ENCODE peak calls at places on chromosomes 3 and 15, in nine cellular contexts. One of them, this sample, is unnamed.

GRCh38 chr3:149480326-149481017 is 6.0 kb downstream of the TM4SF4 start:
- DNase-seq in AG04450: peak
- DNase-seq in GM12865: peak
- DNase-seq in CD8-positive, alpha-beta T cell: no peak
- DNase-seq in ovary: peak
- DNase-seq in colonic mucosa: peak
- DNase-seq in adipocyte: peak
- DNase-seq in fibroblast of villous mesenchyme: peak
- DNase-seq in left ventricle myocardium inferior: peak
- DNase-seq in this sample: peak

GRCh38 chr3:38150780-38151528 is 12.5 kb downstream of the MYD88 start:
- DNase-seq in GM12865: no peak
- DNase-seq in fibroblast of villous mesenchyme: no peak
- DNase-seq in left ventricle myocardium inferior: no peak
- DNase-seq in AG04450: no peak
- DNase-seq in ovary: no peak
- DNase-seq in CD8-positive, alpha-beta T cell: no peak
- DNase-seq in adipocyte: no peak
- DNase-seq in colonic mucosa: no peak
- DNase-seq in this sample: no peak

GRCh38 chr3:48897401-48898376 is 993 bp downstream of the SLC25A20 start:
- DNase-seq in CD8-positive, alpha-beta T cell: no peak
- DNase-seq in GM12865: peak
- DNase-seq in left ventricle myocardium inferior: no peak
- DNase-seq in colonic mucosa: peak
- DNase-seq in adipocyte: peak
- DNase-seq in fibroblast of villous mesenchyme: peak
- DNase-seq in ovary: no peak
- DNase-seq in AG04450: no peak
- DNase-seq in this sample: peak

GRCh38 chr3:136149569-136150136 is 46.5 kb downstream of the MSL2 start:
- DNase-seq in GM12865: no peak
- DNase-seq in CD8-positive, alpha-beta T cell: no peak
- DNase-seq in left ventricle myocardium inferior: no peak
- DNase-seq in colonic mucosa: no peak
- DNase-seq in AG04450: no peak
- DNase-seq in fibroblast of villous mesenchyme: peak
- DNase-seq in adipocyte: no peak
- DNase-seq in ovary: no peak
- DNase-seq in this sample: peak

GRCh38 chr15:62494144-62494543 is 329.1 kb upstream of the C2CD4B start:
- DNase-seq in fibroblast of villous mesenchyme: no peak
- DNase-seq in adipocyte: no peak
- DNase-seq in left ventricle myocardium inferior: no peak
- DNase-seq in colonic mucosa: no peak
- DNase-seq in AG04450: no peak
- DNase-seq in CD8-positive, alpha-beta T cell: no peak
- DNase-seq in ovary: no peak
- DNase-seq in GM12865: no peak
- DNase-seq in this sample: no peak

GRCh38 chr3:104359546-104359945 is 1007.2 kb upstream of the ALCAM start:
- DNase-seq in GM12865: no peak
- DNase-seq in fibroblast of villous mesenchyme: peak
- DNase-seq in adipocyte: peak
- DNase-seq in ovary: no peak
- DNase-seq in colonic mucosa: no peak
- DNase-seq in left ventricle myocardium inferior: no peak
- DNase-seq in CD8-positive, alpha-beta T cell: no peak
- DNase-seq in AG04450: peak
- DNase-seq in this sample: peak

GRCh38 chr15:31236184-31237041 is 90.2 kb upstream of the KLF13 start:
- DNase-seq in GM12865: peak
- DNase-seq in CD8-positive, alpha-beta T cell: no peak
- DNase-seq in left ventricle myocardium inferior: peak
- DNase-seq in AG04450: peak
- DNase-seq in fibroblast of villous mesenchyme: peak
- DNase-seq in adipocyte: peak
- DNase-seq in colonic mucosa: peak
- DNase-seq in ovary: peak
- DNase-seq in this sample: peak

GRCh38 chr15:61621146-61621545 is 392.0 kb upstream of the RORA start:
- DNase-seq in ovary: no peak
- DNase-seq in CD8-positive, alpha-beta T cell: no peak
- DNase-seq in adipocyte: no peak
- DNase-seq in GM12865: peak
- DNase-seq in left ventricle myocardium inferior: no peak
- DNase-seq in fibroblast of villous mesenchyme: no peak
- DNase-seq in colonic mucosa: peak
- DNase-seq in AG04450: no peak
- DNase-seq in this sample: peak

GRCh38 chr15:99421172-99421656 is 144.6 kb upstream of the MEF2A start:
- DNase-seq in fibroblast of villous mesenchyme: peak
- DNase-seq in ovary: no peak
- DNase-seq in left ventricle myocardium inferior: no peak
- DNase-seq in GM12865: no peak
- DNase-seq in colonic mucosa: peak
- DNase-seq in CD8-positive, alpha-beta T cell: peak
- DNase-seq in adipocyte: no peak
- DNase-seq in AG04450: no peak
- DNase-seq in this sample: peak

GRCh38 chr15:26970712-26971210 is at the start of gene GABRG3:
- DNase-seq in colonic mucosa: no peak
- DNase-seq in CD8-positive, alpha-beta T cell: no peak
- DNase-seq in ovary: no peak
- DNase-seq in left ventricle myocardium inferior: no peak
- DNase-seq in AG04450: no peak
- DNase-seq in adipocyte: no peak
- DNase-seq in GM12865: no peak
- DNase-seq in fibroblast of villous mesenchyme: no peak
- DNase-seq in this sample: no peak

GRCh38 chr3:143480306-143480852 is 360.8 kb downstream of the CHST2 start:
- DNase-seq in CD8-positive, alpha-beta T cell: no peak
- DNase-seq in AG04450: no peak
- DNase-seq in adipocyte: no peak
- DNase-seq in GM12865: no peak
- DNase-seq in ovary: no peak
- DNase-seq in left ventricle myocardium inferior: no peak
- DNase-seq in colonic mucosa: peak
- DNase-seq in fibroblast of villous mesenchyme: no peak
- DNase-seq in this sample: peak

GRCh38 chr3:141278196-141279073 is 46.8 kb downstream of the PXYLP1 start:
- DNase-seq in adipocyte: peak
- DNase-seq in AG04450: no peak
- DNase-seq in left ventricle myocardium inferior: no peak
- DNase-seq in fibroblast of villous mesenchyme: peak
- DNase-seq in ovary: no peak
- DNase-seq in colonic mucosa: no peak
- DNase-seq in CD8-positive, alpha-beta T cell: no peak
- DNase-seq in GM12865: no peak
- DNase-seq in this sample: peak

GRCh38 chr3:59563072-59563605 is 513.3 kb upstream of the CFAP20DC start:
- DNase-seq in ovary: no peak
- DNase-seq in fibroblast of villous mesenchyme: no peak
- DNase-seq in left ventricle myocardium inferior: no peak
- DNase-seq in adipocyte: no peak
- DNase-seq in GM12865: no peak
- DNase-seq in CD8-positive, alpha-beta T cell: no peak
- DNase-seq in colonic mucosa: no peak
- DNase-seq in AG04450: no peak
- DNase-seq in this sample: no peak

GRCh38 chr15:58447244-58448010 is 15.6 kb downstream of the LIPC start:
- DNase-seq in colonic mucosa: no peak
- DNase-seq in adipocyte: no peak
- DNase-seq in GM12865: peak
- DNase-seq in AG04450: no peak
- DNase-seq in CD8-positive, alpha-beta T cell: no peak
- DNase-seq in left ventricle myocardium inferior: no peak
- DNase-seq in ovary: no peak
- DNase-seq in fibroblast of villous mesenchyme: peak
- DNase-seq in this sample: peak

GRCh38 chr15:75032391-75032790 is 9.0 kb downstream of the PPCDC start:
- DNase-seq in left ventricle myocardium inferior: no peak
- DNase-seq in GM12865: no peak
- DNase-seq in adipocyte: no peak
- DNase-seq in ovary: no peak
- DNase-seq in fibroblast of villous mesenchyme: no peak
- DNase-seq in CD8-positive, alpha-beta T cell: no peak
- DNase-seq in colonic mucosa: no peak
- DNase-seq in AG04450: no peak
- DNase-seq in this sample: no peak

GRCh38 chr15:68498076-68498475 is 66.1 kb upstream of the ITGA11 start:
- DNase-seq in adipocyte: no peak
- DNase-seq in colonic mucosa: no peak
- DNase-seq in fibroblast of villous mesenchyme: no peak
- DNase-seq in CD8-positive, alpha-beta T cell: no peak
- DNase-seq in ovary: no peak
- DNase-seq in AG04450: no peak
- DNase-seq in left ventricle myocardium inferior: no peak
- DNase-seq in GM12865: no peak
- DNase-seq in this sample: no peak

GRCh38 chr15:32942286-32942927 is 224.6 kb downstream of the GREM1 start:
- DNase-seq in GM12865: no peak
- DNase-seq in AG04450: no peak
- DNase-seq in ovary: no peak
- DNase-seq in CD8-positive, alpha-beta T cell: no peak
- DNase-seq in adipocyte: no peak
- DNase-seq in fibroblast of villous mesenchyme: no peak
- DNase-seq in left ventricle myocardium inferior: no peak
- DNase-seq in colonic mucosa: no peak
- DNase-seq in this sample: no peak

GRCh38 chr3:6251612-6252011 is 609.3 kb upstream of the GRM7 start:
- DNase-seq in AG04450: no peak
- DNase-seq in CD8-positive, alpha-beta T cell: no peak
- DNase-seq in fibroblast of villous mesenchyme: no peak
- DNase-seq in ovary: no peak
- DNase-seq in adipocyte: no peak
- DNase-seq in colonic mucosa: no peak
- DNase-seq in GM12865: no peak
- DNase-seq in left ventricle myocardium inferior: no peak
- DNase-seq in this sample: no peak

GRCh38 chr3:2029559-2029958 is 69.1 kb upstream of the CNTN4 start:
- DNase-seq in CD8-positive, alpha-beta T cell: no peak
- DNase-seq in ovary: no peak
- DNase-seq in colonic mucosa: no peak
- DNase-seq in GM12865: no peak
- DNase-seq in AG04450: no peak
- DNase-seq in adipocyte: no peak
- DNase-seq in left ventricle myocardium inferior: no peak
- DNase-seq in fibroblast of villous mesenchyme: no peak
- DNase-seq in this sample: no peak

GRCh38 chr3:189099031-189099471 is 72.7 kb upstream of the TPRG1 start:
- DNase-seq in fibroblast of villous mesenchyme: peak
- DNase-seq in AG04450: no peak
- DNase-seq in CD8-positive, alpha-beta T cell: no peak
- DNase-seq in left ventricle myocardium inferior: peak
- DNase-seq in ovary: peak
- DNase-seq in colonic mucosa: peak
- DNase-seq in adipocyte: no peak
- DNase-seq in GM12865: no peak
- DNase-seq in this sample: no peak

GRCh38 chr3:88117683-88118082 is 32.1 kb upstream of the C3orf38 start:
- DNase-seq in AG04450: no peak
- DNase-seq in CD8-positive, alpha-beta T cell: no peak
- DNase-seq in adipocyte: peak
- DNase-seq in colonic mucosa: no peak
- DNase-seq in left ventricle myocardium inferior: no peak
- DNase-seq in GM12865: no peak
- DNase-seq in ovary: no peak
- DNase-seq in fibroblast of villous mesenchyme: peak
- DNase-seq in this sample: no peak

DNA sequence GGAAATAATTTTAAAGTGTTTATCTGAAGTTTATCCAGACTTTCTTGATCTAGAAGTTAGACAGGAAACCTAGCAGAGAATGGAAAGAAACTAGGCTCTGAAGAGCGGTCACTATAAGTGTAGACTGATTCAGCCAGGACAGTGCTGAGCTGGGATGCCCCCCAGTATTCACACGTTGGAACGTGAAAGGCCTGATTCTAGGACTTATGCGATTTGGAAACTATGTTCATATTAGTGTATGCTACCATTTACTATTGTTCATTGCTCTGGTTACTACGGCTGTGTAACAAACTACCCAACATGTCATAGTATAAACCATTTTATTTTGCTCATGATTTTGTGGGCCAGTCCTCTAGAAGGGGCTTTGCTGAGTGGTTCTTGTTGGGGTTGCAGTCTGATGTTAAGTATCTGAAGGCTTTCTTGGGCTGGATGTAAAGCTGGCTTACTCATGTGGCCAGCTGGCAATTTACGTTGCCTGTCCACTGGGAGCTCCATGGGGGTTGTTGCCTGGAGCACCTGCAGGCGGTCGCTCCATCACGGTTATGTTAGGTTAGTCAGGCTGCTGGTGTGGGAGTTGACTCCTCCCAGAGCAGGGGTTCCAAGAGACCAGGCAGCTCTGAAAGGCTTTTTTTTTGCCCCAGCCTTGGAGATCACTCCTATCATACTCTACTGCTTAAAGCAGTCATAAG is 97.9 kb downstream of the NR1D2 start:
- DNase-seq in CD8-positive, alpha-beta T cell: no peak
- DNase-seq in ovary: no peak
- DNase-seq in fibroblast of villous mesenchyme: no peak
- DNase-seq in left ventricle myocardium inferior: no peak
- DNase-seq in adipocyte: no peak
- DNase-seq in colonic mucosa: no peak
- DNase-seq in AG04450: no peak
- DNase-seq in GM12865: no peak
- DNase-seq in this sample: no peak
- H3K4me3 ChIP-seq in CD8-positive, alpha-beta T cell: no peak
- H3K4me3 ChIP-seq in ovary: peak
- H3K4me3 ChIP-seq in fibroblast of villous mesenchyme: no peak
- H3K4me3 ChIP-seq in left ventricle myocardium inferior: peak
- H3K4me3 ChIP-seq in adipocyte: peak
- H3K4me3 ChIP-seq in colonic mucosa: no peak
- H3K4me3 ChIP-seq in AG04450: no peak
- H3K4me3 ChIP-seq in GM12865: no peak
- H3K4me3 ChIP-seq in this sample: no peak

GRCh38 chr3:170359178-170359704 is 1.7 kb downstream of the SKIL start:
- DNase-seq in AG04450: no peak
- DNase-seq in GM12865: no peak
- DNase-seq in CD8-positive, alpha-beta T cell: no peak
- DNase-seq in ovary: no peak
- DNase-seq in colonic mucosa: no peak
- DNase-seq in adipocyte: peak
- DNase-seq in left ventricle myocardium inferior: no peak
- DNase-seq in fibroblast of villous mesenchyme: no peak
- DNase-seq in this sample: peak
- H3K4me3 ChIP-seq in AG04450: peak
- H3K4me3 ChIP-seq in GM12865: peak
- H3K4me3 ChIP-seq in CD8-positive, alpha-beta T cell: no peak
- H3K4me3 ChIP-seq in ovary: peak
- H3K4me3 ChIP-seq in colonic mucosa: peak
- H3K4me3 ChIP-seq in adipocyte: peak
- H3K4me3 ChIP-seq in left ventricle myocardium inferior: peak
- H3K4me3 ChIP-seq in fibroblast of villous mesenchyme: peak
- H3K4me3 ChIP-seq in this sample: peak

GRCh38 chr15:47932829-47933696 is 187.7 kb upstream of the SLC24A5 start:
- DNase-seq in adipocyte: no peak
- DNase-seq in CD8-positive, alpha-beta T cell: no peak
- DNase-seq in GM12865: no peak
- DNase-seq in ovary: no peak
- DNase-seq in colonic mucosa: no peak
- DNase-seq in fibroblast of villous mesenchyme: peak
- DNase-seq in left ventricle myocardium inferior: no peak
- DNase-seq in AG04450: no peak
- DNase-seq in this sample: no peak
- H3K4me3 ChIP-seq in adipocyte: no peak
- H3K4me3 ChIP-seq in CD8-positive, alpha-beta T cell: no peak
- H3K4me3 ChIP-seq in GM12865: no peak
- H3K4me3 ChIP-seq in ovary: no peak
- H3K4me3 ChIP-seq in colonic mucosa: no peak
- H3K4me3 ChIP-seq in fibroblast of villous mesenchyme: no peak
- H3K4me3 ChIP-seq in left ventricle myocardium inferior: no peak
- H3K4me3 ChIP-seq in AG04450: no peak
- H3K4me3 ChIP-seq in this sample: no peak

GRCh38 chr15:94286581-94286980 is 55.2 kb downstream of the MCTP2 start:
- DNase-seq in colonic mucosa: no peak
- DNase-seq in ovary: no peak
- DNase-seq in AG04450: no peak
- DNase-seq in CD8-positive, alpha-beta T cell: no peak
- DNase-seq in left ventricle myocardium inferior: no peak
- DNase-seq in GM12865: no peak
- DNase-seq in adipocyte: no peak
- DNase-seq in fibroblast of villous mesenchyme: no peak
- DNase-seq in this sample: no peak
- H3K4me3 ChIP-seq in colonic mucosa: no peak
- H3K4me3 ChIP-seq in ovary: no peak
- H3K4me3 ChIP-seq in AG04450: no peak
- H3K4me3 ChIP-seq in CD8-positive, alpha-beta T cell: no peak
- H3K4me3 ChIP-seq in left ventricle myocardium inferior: no peak
- H3K4me3 ChIP-seq in GM12865: no peak
- H3K4me3 ChIP-seq in adipocyte: no peak
- H3K4me3 ChIP-seq in fibroblast of villous mesenchyme: no peak
- H3K4me3 ChIP-seq in this sample: no peak

This sample was measured in cardiac fibroblast.